ENCODE peak calls at places on chromosomes 3 and 15, in ten cellular contexts. One of them, this sample, is unnamed.

GRCh38 chr3:67526246-67526645 is 128.2 kb downstream of the SUCLG2 start:
- DNase-seq in fibroblast of the aortic adventitia: peak
- DNase-seq in bronchial epithelial cell: peak
- DNase-seq in upper lobe of right lung: no peak
- DNase-seq in ovary: no peak
- DNase-seq in WERI-Rb-1: no peak
- DNase-seq in cardiac muscle cell: no peak
- DNase-seq in fibroblast of pulmonary artery: peak
- DNase-seq in AG10803: peak
- DNase-seq in endothelial cell of umbilical vein: no peak
- DNase-seq in this sample: peak

GRCh38 chr3:28958656-28959055 is 322.2 kb upstream of the RBMS3 start:
- DNase-seq in upper lobe of right lung: peak
- DNase-seq in endothelial cell of umbilical vein: no peak
- DNase-seq in ovary: no peak
- DNase-seq in fibroblast of the aortic adventitia: no peak
- DNase-seq in bronchial epithelial cell: no peak
- DNase-seq in cardiac muscle cell: no peak
- DNase-seq in AG10803: no peak
- DNase-seq in WERI-Rb-1: no peak
- DNase-seq in fibroblast of pulmonary artery: no peak
- DNase-seq in this sample: no peak

GRCh38 chr15:32130823-32131222 is 100.5 kb downstream of the CHRNA7 start:
- DNase-seq in fibroblast of pulmonary artery: no peak
- DNase-seq in cardiac muscle cell: no peak
- DNase-seq in upper lobe of right lung: no peak
- DNase-seq in endothelial cell of umbilical vein: no peak
- DNase-seq in AG10803: no peak
- DNase-seq in WERI-Rb-1: no peak
- DNase-seq in ovary: no peak
- DNase-seq in bronchial epithelial cell: no peak
- DNase-seq in fibroblast of the aortic adventitia: no peak
- DNase-seq in this sample: no peak

GRCh38 chr3:20307378-20307777 is 121.4 kb upstream of the SGO1 start:
- DNase-seq in AG10803: no peak
- DNase-seq in bronchial epithelial cell: no peak
- DNase-seq in fibroblast of pulmonary artery: no peak
- DNase-seq in cardiac muscle cell: no peak
- DNase-seq in fibroblast of the aortic adventitia: no peak
- DNase-seq in WERI-Rb-1: no peak
- DNase-seq in upper lobe of right lung: no peak
- DNase-seq in endothelial cell of umbilical vein: no peak
- DNase-seq in ovary: no peak
- DNase-seq in this sample: no peak

GRCh38 chr3:5800965-5801364 is 613.5 kb downstream of the EDEM1 start:
- DNase-seq in upper lobe of right lung: no peak
- DNase-seq in endothelial cell of umbilical vein: no peak
- DNase-seq in ovary: no peak
- DNase-seq in fibroblast of the aortic adventitia: no peak
- DNase-seq in WERI-Rb-1: no peak
- DNase-seq in cardiac muscle cell: no peak
- DNase-seq in fibroblast of pulmonary artery: no peak
- DNase-seq in AG10803: no peak
- DNase-seq in bronchial epithelial cell: no peak
- DNase-seq in this sample: no peak

GRCh38 chr3:52350981-52351761 is 35.1 kb downstream of the DNAH1 start:
- DNase-seq in cardiac muscle cell: no peak
- DNase-seq in ovary: no peak
- DNase-seq in endothelial cell of umbilical vein: no peak
- DNase-seq in bronchial epithelial cell: no peak
- DNase-seq in upper lobe of right lung: no peak
- DNase-seq in fibroblast of pulmonary artery: no peak
- DNase-seq in fibroblast of the aortic adventitia: no peak
- DNase-seq in AG10803: no peak
- DNase-seq in WERI-Rb-1: no peak
- DNase-seq in this sample: no peak

GRCh38 chr3:169659858-169660614 is 3.5 kb downstream of the MECOM start:
- DNase-seq in upper lobe of right lung: no peak
- DNase-seq in fibroblast of the aortic adventitia: peak
- DNase-seq in ovary: no peak
- DNase-seq in endothelial cell of umbilical vein: peak
- DNase-seq in bronchial epithelial cell: peak
- DNase-seq in WERI-Rb-1: no peak
- DNase-seq in fibroblast of pulmonary artery: peak
- DNase-seq in AG10803: no peak
- DNase-seq in cardiac muscle cell: no peak
- DNase-seq in this sample: no peak

GRCh38 chr3:157526036-157526435 is 22.8 kb upstream of the VEPH1 start:
- DNase-seq in upper lobe of right lung: no peak
- DNase-seq in cardiac muscle cell: no peak
- DNase-seq in endothelial cell of umbilical vein: no peak
- DNase-seq in fibroblast of pulmonary artery: no peak
- DNase-seq in WERI-Rb-1: no peak
- DNase-seq in AG10803: no peak
- DNase-seq in bronchial epithelial cell: no peak
- DNase-seq in fibroblast of the aortic adventitia: no peak
- DNase-seq in ovary: no peak
- DNase-seq in this sample: no peak

GRCh38 chr3:58386966-58387365 is 46.7 kb downstream of the PDHB start:
- DNase-seq in cardiac muscle cell: peak
- DNase-seq in WERI-Rb-1: no peak
- DNase-seq in fibroblast of the aortic adventitia: peak
- DNase-seq in upper lobe of right lung: no peak
- DNase-seq in AG10803: peak
- DNase-seq in bronchial epithelial cell: peak
- DNase-seq in ovary: no peak
- DNase-seq in fibroblast of pulmonary artery: peak
- DNase-seq in endothelial cell of umbilical vein: peak
- DNase-seq in this sample: peak

GRCh38 chr15:90648137-90649070 is 68.7 kb upstream of the BLM start:
- DNase-seq in ovary: peak
- DNase-seq in fibroblast of the aortic adventitia: peak
- DNase-seq in AG10803: peak
- DNase-seq in WERI-Rb-1: peak
- DNase-seq in endothelial cell of umbilical vein: peak
- DNase-seq in cardiac muscle cell: peak
- DNase-seq in upper lobe of right lung: peak
- DNase-seq in fibroblast of pulmonary artery: peak
- DNase-seq in bronchial epithelial cell: peak
- DNase-seq in this sample: peak

GRCh38 chr3:155676252-155676981 is 68.5 kb downstream of the PLCH1 start:
- DNase-seq in upper lobe of right lung: no peak
- DNase-seq in AG10803: peak
- DNase-seq in ovary: no peak
- DNase-seq in bronchial epithelial cell: peak
- DNase-seq in fibroblast of pulmonary artery: peak
- DNase-seq in fibroblast of the aortic adventitia: peak
- DNase-seq in WERI-Rb-1: no peak
- DNase-seq in endothelial cell of umbilical vein: no peak
- DNase-seq in cardiac muscle cell: peak
- DNase-seq in this sample: peak

GRCh38 chr3:99920530-99921376 is 103.1 kb downstream of the CMSS1 start:
- DNase-seq in ovary: peak
- DNase-seq in bronchial epithelial cell: peak
- DNase-seq in fibroblast of the aortic adventitia: peak
- DNase-seq in AG10803: peak
- DNase-seq in WERI-Rb-1: peak
- DNase-seq in cardiac muscle cell: no peak
- DNase-seq in endothelial cell of umbilical vein: peak
- DNase-seq in upper lobe of right lung: peak
- DNase-seq in fibroblast of pulmonary artery: peak
- DNase-seq in this sample: no peak

GRCh38 chr15:99331366-99331765 is 80.1 kb downstream of the LRRC28 start:
- DNase-seq in cardiac muscle cell: no peak
- DNase-seq in ovary: no peak
- DNase-seq in WERI-Rb-1: no peak
- DNase-seq in upper lobe of right lung: no peak
- DNase-seq in bronchial epithelial cell: no peak
- DNase-seq in endothelial cell of umbilical vein: no peak
- DNase-seq in AG10803: peak
- DNase-seq in fibroblast of the aortic adventitia: no peak
- DNase-seq in fibroblast of pulmonary artery: no peak
- DNase-seq in this sample: no peak

GRCh38 chr3:46703013-46703520 is 1.9 kb downstream of the TMIE start:
- DNase-seq in cardiac muscle cell: no peak
- DNase-seq in endothelial cell of umbilical vein: no peak
- DNase-seq in WERI-Rb-1: no peak
- DNase-seq in AG10803: no peak
- DNase-seq in ovary: peak
- DNase-seq in upper lobe of right lung: no peak
- DNase-seq in bronchial epithelial cell: no peak
- DNase-seq in fibroblast of pulmonary artery: no peak
- DNase-seq in fibroblast of the aortic adventitia: no peak
- DNase-seq in this sample: no peak

GRCh38 chr3:114408763-114409162 is 114.9 kb downstream of the TIGIT start:
- DNase-seq in cardiac muscle cell: no peak
- DNase-seq in AG10803: no peak
- DNase-seq in upper lobe of right lung: no peak
- DNase-seq in fibroblast of the aortic adventitia: no peak
- DNase-seq in WERI-Rb-1: no peak
- DNase-seq in fibroblast of pulmonary artery: no peak
- DNase-seq in bronchial epithelial cell: no peak
- DNase-seq in endothelial cell of umbilical vein: no peak
- DNase-seq in ovary: no peak
- DNase-seq in this sample: no peak

GRCh38 chr3:41035445-41036022 is 163.8 kb upstream of the CTNNB1 start:
- DNase-seq in endothelial cell of umbilical vein: no peak
- DNase-seq in bronchial epithelial cell: no peak
- DNase-seq in AG10803: no peak
- DNase-seq in ovary: no peak
- DNase-seq in fibroblast of the aortic adventitia: no peak
- DNase-seq in fibroblast of pulmonary artery: no peak
- DNase-seq in WERI-Rb-1: no peak
- DNase-seq in cardiac muscle cell: no peak
- DNase-seq in upper lobe of right lung: no peak
- DNase-seq in this sample: no peak

DNA sequence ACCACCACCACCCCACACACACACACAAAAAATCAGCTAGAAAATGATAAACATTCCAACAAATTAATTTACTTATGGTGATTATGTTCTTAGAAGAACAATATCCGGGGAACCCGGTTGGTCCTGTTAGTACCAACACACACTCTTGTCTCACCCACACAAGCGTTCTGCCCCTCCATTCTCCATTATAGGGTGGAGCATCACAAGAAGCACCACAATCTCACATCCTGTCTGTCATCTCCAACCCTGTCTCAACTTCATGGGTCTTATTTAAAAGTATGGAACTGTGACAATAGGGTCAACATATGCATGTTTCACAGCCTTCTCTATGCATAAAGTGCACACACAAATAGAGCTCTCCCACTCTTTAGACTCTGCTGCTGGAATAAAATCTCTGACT is 5.6 kb downstream of the GSK3B start:
- DNase-seq in cardiac muscle cell: no peak
- DNase-seq in WERI-Rb-1: no peak
- DNase-seq in endothelial cell of umbilical vein: no peak
- DNase-seq in AG10803: no peak
- DNase-seq in fibroblast of pulmonary artery: no peak
- DNase-seq in ovary: no peak
- DNase-seq in upper lobe of right lung: no peak
- DNase-seq in fibroblast of the aortic adventitia: no peak
- DNase-seq in bronchial epithelial cell: no peak
- DNase-seq in this sample: no peak
- H3K4me3 ChIP-seq in cardiac muscle cell: no peak
- H3K4me3 ChIP-seq in WERI-Rb-1: no peak
- H3K4me3 ChIP-seq in endothelial cell of umbilical vein: no peak
- H3K4me3 ChIP-seq in AG10803: no peak
- H3K4me3 ChIP-seq in fibroblast of pulmonary artery: no peak
- H3K4me3 ChIP-seq in ovary: no peak
- H3K4me3 ChIP-seq in upper lobe of right lung: no peak
- H3K4me3 ChIP-seq in fibroblast of the aortic adventitia: no peak
- H3K4me3 ChIP-seq in bronchial epithelial cell: no peak
- H3K4me3 ChIP-seq in this sample: no peak

GRCh38 chr3:165640031-165640430 is 197.2 kb downstream of the BCHE start:
- DNase-seq in upper lobe of right lung: no peak
- DNase-seq in fibroblast of pulmonary artery: no peak
- DNase-seq in AG10803: no peak
- DNase-seq in ovary: no peak
- DNase-seq in bronchial epithelial cell: no peak
- DNase-seq in fibroblast of the aortic adventitia: no peak
- DNase-seq in endothelial cell of umbilical vein: no peak
- DNase-seq in WERI-Rb-1: no peak
- DNase-seq in cardiac muscle cell: no peak
- DNase-seq in this sample: no peak
- TF ChIP-seq CTCF in upper lobe of right lung: no peak
- TF ChIP-seq CTCF in fibroblast of pulmonary artery: no peak
- TF ChIP-seq CTCF in AG10803: no peak
- TF ChIP-seq CTCF in ovary: no peak
- TF ChIP-seq CTCF in bronchial epithelial cell: no peak
- TF ChIP-seq CTCF in fibroblast of the aortic adventitia: no peak
- TF ChIP-seq CTCF in endothelial cell of umbilical vein: no peak
- TF ChIP-seq CTCF in WERI-Rb-1: no peak
- TF ChIP-seq CTCF in cardiac muscle cell: no peak
- TF ChIP-seq CTCF in this sample: no peak

DNA sequence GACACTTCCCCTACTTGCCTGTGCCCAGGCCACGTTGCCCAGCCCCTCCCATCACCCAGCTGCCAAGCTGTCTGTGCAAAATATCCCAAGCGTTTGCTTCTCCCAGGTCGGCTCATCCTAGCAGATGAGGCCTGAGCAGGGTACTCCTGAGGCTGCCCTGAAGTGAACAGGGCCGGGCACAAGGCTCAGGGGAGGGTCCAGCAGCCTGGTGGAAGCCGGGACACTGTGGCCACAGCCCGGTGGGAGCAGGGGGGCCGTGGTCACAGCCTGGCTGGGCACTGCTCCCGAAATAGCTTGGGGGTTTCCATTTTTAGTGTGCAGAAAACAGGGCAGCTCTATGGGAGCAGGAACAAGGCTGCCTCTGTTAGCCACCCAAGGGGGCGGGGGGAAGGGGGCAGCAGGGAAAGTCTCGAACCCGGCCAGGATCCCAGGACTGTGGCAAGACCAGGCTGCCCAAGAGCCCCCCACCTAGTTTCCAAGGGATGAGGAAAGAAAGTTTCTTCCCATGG is 3.4 kb downstream of the PLXNB1 start:
- DNase-seq in WERI-Rb-1: no peak
- DNase-seq in bronchial epithelial cell: no peak
- DNase-seq in fibroblast of pulmonary artery: no peak
- DNase-seq in ovary: no peak
- DNase-seq in fibroblast of the aortic adventitia: no peak
- DNase-seq in endothelial cell of umbilical vein: no peak
- DNase-seq in cardiac muscle cell: no peak
- DNase-seq in upper lobe of right lung: no peak
- DNase-seq in AG10803: no peak
- DNase-seq in this sample: no peak
- H3K4me3 ChIP-seq in WERI-Rb-1: no peak
- H3K4me3 ChIP-seq in bronchial epithelial cell: no peak
- H3K4me3 ChIP-seq in fibroblast of pulmonary artery: no peak
- H3K4me3 ChIP-seq in ovary: no peak
- H3K4me3 ChIP-seq in fibroblast of the aortic adventitia: no peak
- H3K4me3 ChIP-seq in endothelial cell of umbilical vein: no peak
- H3K4me3 ChIP-seq in cardiac muscle cell: no peak
- H3K4me3 ChIP-seq in upper lobe of right lung: no peak
- H3K4me3 ChIP-seq in AG10803: no peak
- H3K4me3 ChIP-seq in this sample: no peak

GRCh38 chr3:78070188-78070587 is 1030.3 kb downstream of the ROBO2 start:
- DNase-seq in ovary: no peak
- DNase-seq in cardiac muscle cell: no peak
- DNase-seq in upper lobe of right lung: no peak
- DNase-seq in fibroblast of the aortic adventitia: no peak
- DNase-seq in bronchial epithelial cell: peak
- DNase-seq in AG10803: no peak
- DNase-seq in endothelial cell of umbilical vein: no peak
- DNase-seq in fibroblast of pulmonary artery: no peak
- DNase-seq in WERI-Rb-1: no peak
- DNase-seq in this sample: no peak

GRCh38 chr3:78066287-78066686 is 1026.4 kb downstream of the ROBO2 start:
- DNase-seq in fibroblast of pulmonary artery: no peak
- DNase-seq in bronchial epithelial cell: no peak
- DNase-seq in WERI-Rb-1: no peak
- DNase-seq in endothelial cell of umbilical vein: no peak
- DNase-seq in upper lobe of right lung: no peak
- DNase-seq in fibroblast of the aortic adventitia: no peak
- DNase-seq in cardiac muscle cell: no peak
- DNase-seq in AG10803: no peak
- DNase-seq in ovary: no peak
- DNase-seq in this sample: no peak
- TF ChIP-seq CTCF in fibroblast of pulmonary artery: no peak
- TF ChIP-seq CTCF in bronchial epithelial cell: no peak
- TF ChIP-seq CTCF in WERI-Rb-1: no peak
- TF ChIP-seq CTCF in endothelial cell of umbilical vein: no peak
- TF ChIP-seq CTCF in upper lobe of right lung: no peak
- TF ChIP-seq CTCF in fibroblast of the aortic adventitia: no peak
- TF ChIP-seq CTCF in cardiac muscle cell: no peak
- TF ChIP-seq CTCF in AG10803: no peak
- TF ChIP-seq CTCF in ovary: no peak
- TF ChIP-seq CTCF in this sample: no peak